ENCODE peak calls at places on chromosomes 1 and 21, in ten cellular contexts. One of them, this sample, is unnamed.

GRCh38 chr1:23979387-23980005 is 631 bp downstream of the SRSF10 start:
- DNase-seq in Peyer's patch: no peak
- DNase-seq in RPMI8226: no peak
- DNase-seq in astrocyte of the spinal cord: no peak
- DNase-seq in Caki2: no peak
- DNase-seq in stimulated activated naive B cell treated with anti-CD40 and anti-IgM and Interleukin-4, amounts not matched to agents 10 μg/mL and 1 μg/mL and 100 μg/mL, for 72 hours: no peak
- DNase-seq in upper lobe of right lung: no peak
- DNase-seq in left cardiac atrium: no peak
- DNase-seq in OCI-M1: peak
- DNase-seq in ovary: no peak
- DNase-seq in this sample: no peak

GRCh38 chr1:226082587-226082917 is 20.0 kb downstream of the H3-3A start:
- DNase-seq in upper lobe of right lung: no peak
- DNase-seq in astrocyte of the spinal cord: no peak
- DNase-seq in left cardiac atrium: no peak
- DNase-seq in Peyer's patch: no peak
- DNase-seq in RPMI8226: no peak
- DNase-seq in OCI-M1: no peak
- DNase-seq in stimulated activated naive B cell treated with anti-CD40 and anti-IgM and Interleukin-4, amounts not matched to agents 10 μg/mL and 1 μg/mL and 100 μg/mL, for 72 hours: no peak
- DNase-seq in ovary: no peak
- DNase-seq in Caki2: no peak
- DNase-seq in this sample: no peak

GRCh38 chr1:228281631-228282328 is 73.9 kb downstream of the OBSCN start:
- DNase-seq in left cardiac atrium: peak
- DNase-seq in stimulated activated naive B cell treated with anti-CD40 and anti-IgM and Interleukin-4, amounts not matched to agents 10 μg/mL and 1 μg/mL and 100 μg/mL, for 72 hours: no peak
- DNase-seq in Peyer's patch: peak
- DNase-seq in astrocyte of the spinal cord: no peak
- DNase-seq in upper lobe of right lung: peak
- DNase-seq in ovary: peak
- DNase-seq in RPMI8226: no peak
- DNase-seq in Caki2: no peak
- DNase-seq in OCI-M1: no peak
- DNase-seq in this sample: no peak

GRCh38 chr1:66503841-66504470 is 30.0 kb upstream of the SGIP1 start:
- DNase-seq in Peyer's patch: peak
- DNase-seq in RPMI8226: peak
- DNase-seq in stimulated activated naive B cell treated with anti-CD40 and anti-IgM and Interleukin-4, amounts not matched to agents 10 μg/mL and 1 μg/mL and 100 μg/mL, for 72 hours: no peak
- DNase-seq in Caki2: peak
- DNase-seq in upper lobe of right lung: no peak
- DNase-seq in OCI-M1: peak
- DNase-seq in ovary: no peak
- DNase-seq in left cardiac atrium: no peak
- DNase-seq in astrocyte of the spinal cord: peak
- DNase-seq in this sample: peak

GRCh38 chr1:203795382-203796222 is at the start of the genes ZBED6 and ZC3H11A:
- DNase-seq in RPMI8226: peak
- DNase-seq in left cardiac atrium: peak
- DNase-seq in OCI-M1: peak
- DNase-seq in stimulated activated naive B cell treated with anti-CD40 and anti-IgM and Interleukin-4, amounts not matched to agents 10 μg/mL and 1 μg/mL and 100 μg/mL, for 72 hours: peak
- DNase-seq in Caki2: peak
- DNase-seq in ovary: peak
- DNase-seq in Peyer's patch: peak
- DNase-seq in astrocyte of the spinal cord: peak
- DNase-seq in upper lobe of right lung: peak
- DNase-seq in this sample: peak

GRCh38 chr1:1511533-1512285 is at the start of gene ATAD3A:
- DNase-seq in Peyer's patch: peak
- DNase-seq in astrocyte of the spinal cord: peak
- DNase-seq in stimulated activated naive B cell treated with anti-CD40 and anti-IgM and Interleukin-4, amounts not matched to agents 10 μg/mL and 1 μg/mL and 100 μg/mL, for 72 hours: peak
- DNase-seq in OCI-M1: peak
- DNase-seq in upper lobe of right lung: peak
- DNase-seq in left cardiac atrium: peak
- DNase-seq in ovary: peak
- DNase-seq in Caki2: peak
- DNase-seq in RPMI8226: peak
- DNase-seq in this sample: peak

GRCh38 chr1:115281143-115281542 is 56.9 kb downstream of the NGF start:
- DNase-seq in left cardiac atrium: no peak
- DNase-seq in RPMI8226: no peak
- DNase-seq in ovary: no peak
- DNase-seq in stimulated activated naive B cell treated with anti-CD40 and anti-IgM and Interleukin-4, amounts not matched to agents 10 μg/mL and 1 μg/mL and 100 μg/mL, for 72 hours: no peak
- DNase-seq in astrocyte of the spinal cord: no peak
- DNase-seq in OCI-M1: no peak
- DNase-seq in Peyer's patch: no peak
- DNase-seq in Caki2: no peak
- DNase-seq in upper lobe of right lung: no peak
- DNase-seq in this sample: no peak

GRCh38 chr1:34898220-34898820 is 31.1 kb downstream of the DLGAP3 start:
- DNase-seq in ovary: no peak
- DNase-seq in astrocyte of the spinal cord: no peak
- DNase-seq in upper lobe of right lung: no peak
- DNase-seq in left cardiac atrium: no peak
- DNase-seq in Caki2: no peak
- DNase-seq in Peyer's patch: no peak
- DNase-seq in stimulated activated naive B cell treated with anti-CD40 and anti-IgM and Interleukin-4, amounts not matched to agents 10 μg/mL and 1 μg/mL and 100 μg/mL, for 72 hours: no peak
- DNase-seq in RPMI8226: peak
- DNase-seq in OCI-M1: no peak
- DNase-seq in this sample: no peak

GRCh38 chr21:17903029-17903806 is 84.1 kb upstream of the C21orf91 start:
- DNase-seq in astrocyte of the spinal cord: peak
- DNase-seq in OCI-M1: peak
- DNase-seq in RPMI8226: peak
- DNase-seq in left cardiac atrium: no peak
- DNase-seq in ovary: no peak
- DNase-seq in stimulated activated naive B cell treated with anti-CD40 and anti-IgM and Interleukin-4, amounts not matched to agents 10 μg/mL and 1 μg/mL and 100 μg/mL, for 72 hours: no peak
- DNase-seq in Caki2: no peak
- DNase-seq in Peyer's patch: no peak
- DNase-seq in upper lobe of right lung: no peak
- DNase-seq in this sample: no peak

GRCh38 chr1:159023723-159024122 is 14.0 kb downstream of the IFI16 start:
- DNase-seq in left cardiac atrium: no peak
- DNase-seq in Caki2: no peak
- DNase-seq in stimulated activated naive B cell treated with anti-CD40 and anti-IgM and Interleukin-4, amounts not matched to agents 10 μg/mL and 1 μg/mL and 100 μg/mL, for 72 hours: no peak
- DNase-seq in astrocyte of the spinal cord: no peak
- DNase-seq in OCI-M1: no peak
- DNase-seq in upper lobe of right lung: no peak
- DNase-seq in ovary: no peak
- DNase-seq in Peyer's patch: no peak
- DNase-seq in RPMI8226: no peak
- DNase-seq in this sample: no peak

GRCh38 chr1:161073474-161074121 is 3.9 kb upstream of the ARHGAP30 start:
- DNase-seq in OCI-M1: no peak
- DNase-seq in left cardiac atrium: no peak
- DNase-seq in Caki2: no peak
- DNase-seq in astrocyte of the spinal cord: no peak
- DNase-seq in Peyer's patch: no peak
- DNase-seq in upper lobe of right lung: no peak
- DNase-seq in stimulated activated naive B cell treated with anti-CD40 and anti-IgM and Interleukin-4, amounts not matched to agents 10 μg/mL and 1 μg/mL and 100 μg/mL, for 72 hours: no peak
- DNase-seq in RPMI8226: peak
- DNase-seq in ovary: no peak
- DNase-seq in this sample: no peak

GRCh38 chr1:55321947-55322346 is 106.8 kb upstream of the USP24 start:
- DNase-seq in stimulated activated naive B cell treated with anti-CD40 and anti-IgM and Interleukin-4, amounts not matched to agents 10 μg/mL and 1 μg/mL and 100 μg/mL, for 72 hours: no peak
- DNase-seq in Peyer's patch: no peak
- DNase-seq in upper lobe of right lung: no peak
- DNase-seq in RPMI8226: no peak
- DNase-seq in astrocyte of the spinal cord: peak
- DNase-seq in Caki2: peak
- DNase-seq in left cardiac atrium: no peak
- DNase-seq in OCI-M1: no peak
- DNase-seq in ovary: no peak
- DNase-seq in this sample: no peak

GRCh38 chr1:114130846-114131525 is 22.7 kb downstream of the SYT6 start:
- DNase-seq in RPMI8226: no peak
- DNase-seq in upper lobe of right lung: no peak
- DNase-seq in Caki2: no peak
- DNase-seq in ovary: no peak
- DNase-seq in OCI-M1: peak
- DNase-seq in astrocyte of the spinal cord: no peak
- DNase-seq in Peyer's patch: no peak
- DNase-seq in left cardiac atrium: no peak
- DNase-seq in stimulated activated naive B cell treated with anti-CD40 and anti-IgM and Interleukin-4, amounts not matched to agents 10 μg/mL and 1 μg/mL and 100 μg/mL, for 72 hours: no peak
- DNase-seq in this sample: no peak

GRCh38 chr1:21893046-21893805 is 43.9 kb downstream of the HSPG2 start:
- DNase-seq in left cardiac atrium: no peak
- DNase-seq in Peyer's patch: no peak
- DNase-seq in astrocyte of the spinal cord: no peak
- DNase-seq in stimulated activated naive B cell treated with anti-CD40 and anti-IgM and Interleukin-4, amounts not matched to agents 10 μg/mL and 1 μg/mL and 100 μg/mL, for 72 hours: no peak
- DNase-seq in ovary: no peak
- DNase-seq in OCI-M1: no peak
- DNase-seq in upper lobe of right lung: no peak
- DNase-seq in Caki2: no peak
- DNase-seq in RPMI8226: no peak
- DNase-seq in this sample: peak

GRCh38 chr1:87155648-87156047 is 173.0 kb upstream of the LMO4 start:
- DNase-seq in Caki2: no peak
- DNase-seq in left cardiac atrium: no peak
- DNase-seq in OCI-M1: no peak
- DNase-seq in stimulated activated naive B cell treated with anti-CD40 and anti-IgM and Interleukin-4, amounts not matched to agents 10 μg/mL and 1 μg/mL and 100 μg/mL, for 72 hours: no peak
- DNase-seq in RPMI8226: no peak
- DNase-seq in ovary: no peak
- DNase-seq in Peyer's patch: no peak
- DNase-seq in astrocyte of the spinal cord: no peak
- DNase-seq in upper lobe of right lung: no peak
- DNase-seq in this sample: peak

GRCh38 chr1:198494139-198494538 is 46.3 kb downstream of the ATP6V1G3 start:
- DNase-seq in left cardiac atrium: no peak
- DNase-seq in stimulated activated naive B cell treated with anti-CD40 and anti-IgM and Interleukin-4, amounts not matched to agents 10 μg/mL and 1 μg/mL and 100 μg/mL, for 72 hours: no peak
- DNase-seq in Caki2: no peak
- DNase-seq in ovary: no peak
- DNase-seq in upper lobe of right lung: no peak
- DNase-seq in RPMI8226: no peak
- DNase-seq in astrocyte of the spinal cord: no peak
- DNase-seq in Peyer's patch: no peak
- DNase-seq in OCI-M1: no peak
- DNase-seq in this sample: no peak

GRCh38 chr1:71053146-71053545 is 5.5 kb upstream of the PTGER3 start:
- DNase-seq in OCI-M1: no peak
- DNase-seq in stimulated activated naive B cell treated with anti-CD40 and anti-IgM and Interleukin-4, amounts not matched to agents 10 μg/mL and 1 μg/mL and 100 μg/mL, for 72 hours: no peak
- DNase-seq in ovary: no peak
- DNase-seq in astrocyte of the spinal cord: no peak
- DNase-seq in Peyer's patch: no peak
- DNase-seq in upper lobe of right lung: no peak
- DNase-seq in Caki2: no peak
- DNase-seq in left cardiac atrium: no peak
- DNase-seq in RPMI8226: no peak
- DNase-seq in this sample: no peak

GRCh38 chr1:2019571-2020309 is 595 bp downstream of the GABRD start:
- DNase-seq in Caki2: no peak
- DNase-seq in stimulated activated naive B cell treated with anti-CD40 and anti-IgM and Interleukin-4, amounts not matched to agents 10 μg/mL and 1 μg/mL and 100 μg/mL, for 72 hours: no peak
- DNase-seq in OCI-M1: no peak
- DNase-seq in astrocyte of the spinal cord: no peak
- DNase-seq in ovary: peak
- DNase-seq in left cardiac atrium: no peak
- DNase-seq in upper lobe of right lung: no peak
- DNase-seq in Peyer's patch: no peak
- DNase-seq in RPMI8226: no peak
- DNase-seq in this sample: no peak

GRCh38 chr1:165928075-165928731 is 100.8 kb downstream of the UCK2 start:
- DNase-seq in RPMI8226: peak
- DNase-seq in left cardiac atrium: no peak
- DNase-seq in OCI-M1: peak
- DNase-seq in Caki2: peak
- DNase-seq in ovary: no peak
- DNase-seq in Peyer's patch: peak
- DNase-seq in astrocyte of the spinal cord: peak
- DNase-seq in stimulated activated naive B cell treated with anti-CD40 and anti-IgM and Interleukin-4, amounts not matched to agents 10 μg/mL and 1 μg/mL and 100 μg/mL, for 72 hours: peak
- DNase-seq in upper lobe of right lung: no peak
- DNase-seq in this sample: no peak

GRCh38 chr1:44464361-44464760 is 59.3 kb downstream of the RNF220 start:
- DNase-seq in Peyer's patch: no peak
- DNase-seq in Caki2: no peak
- DNase-seq in astrocyte of the spinal cord: peak
- DNase-seq in OCI-M1: no peak
- DNase-seq in left cardiac atrium: no peak
- DNase-seq in RPMI8226: no peak
- DNase-seq in upper lobe of right lung: no peak
- DNase-seq in ovary: no peak
- DNase-seq in stimulated activated naive B cell treated with anti-CD40 and anti-IgM and Interleukin-4, amounts not matched to agents 10 μg/mL and 1 μg/mL and 100 μg/mL, for 72 hours: no peak
- DNase-seq in this sample: no peak

GRCh38 chr21:45788635-45789506 is 145.3 kb downstream of the PCBP3 start:
- DNase-seq in astrocyte of the spinal cord: no peak
- DNase-seq in upper lobe of right lung: no peak
- DNase-seq in RPMI8226: no peak
- DNase-seq in left cardiac atrium: no peak
- DNase-seq in stimulated activated naive B cell treated with anti-CD40 and anti-IgM and Interleukin-4, amounts not matched to agents 10 μg/mL and 1 μg/mL and 100 μg/mL, for 72 hours: no peak
- DNase-seq in ovary: no peak
- DNase-seq in Caki2: peak
- DNase-seq in Peyer's patch: no peak
- DNase-seq in OCI-M1: no peak
- DNase-seq in this sample: no peak

GRCh38 chr21:41806773-41807172 is 39.9 kb upstream of the RIPK4 start:
- DNase-seq in left cardiac atrium: no peak
- DNase-seq in Caki2: no peak
- DNase-seq in ovary: no peak
- DNase-seq in upper lobe of right lung: no peak
- DNase-seq in OCI-M1: no peak
- DNase-seq in stimulated activated naive B cell treated with anti-CD40 and anti-IgM and Interleukin-4, amounts not matched to agents 10 μg/mL and 1 μg/mL and 100 μg/mL, for 72 hours: no peak
- DNase-seq in Peyer's patch: no peak
- DNase-seq in astrocyte of the spinal cord: no peak
- DNase-seq in RPMI8226: no peak
- DNase-seq in this sample: no peak

GRCh38 chr1:63817152-63817667 is 43.4 kb downstream of the ROR1 start:
- DNase-seq in stimulated activated naive B cell treated with anti-CD40 and anti-IgM and Interleukin-4, amounts not matched to agents 10 μg/mL and 1 μg/mL and 100 μg/mL, for 72 hours: no peak
- DNase-seq in OCI-M1: peak
- DNase-seq in RPMI8226: no peak
- DNase-seq in astrocyte of the spinal cord: no peak
- DNase-seq in Caki2: peak
- DNase-seq in left cardiac atrium: no peak
- DNase-seq in upper lobe of right lung: no peak
- DNase-seq in Peyer's patch: no peak
- DNase-seq in ovary: no peak
- DNase-seq in this sample: no peak

GRCh38 chr1:74010206-74010605 is 187.8 kb downstream of the LRRIQ3 start:
- DNase-seq in Caki2: no peak
- DNase-seq in OCI-M1: peak
- DNase-seq in astrocyte of the spinal cord: no peak
- DNase-seq in RPMI8226: peak
- DNase-seq in upper lobe of right lung: no peak
- DNase-seq in Peyer's patch: peak
- DNase-seq in left cardiac atrium: no peak
- DNase-seq in ovary: no peak
- DNase-seq in stimulated activated naive B cell treated with anti-CD40 and anti-IgM and Interleukin-4, amounts not matched to agents 10 μg/mL and 1 μg/mL and 100 μg/mL, for 72 hours: no peak
- DNase-seq in this sample: no peak

GRCh38 chr1:82090104-82090503 is 289.4 kb downstream of the ADGRL2 start:
- DNase-seq in astrocyte of the spinal cord: peak
- DNase-seq in Caki2: no peak
- DNase-seq in stimulated activated naive B cell treated with anti-CD40 and anti-IgM and Interleukin-4, amounts not matched to agents 10 μg/mL and 1 μg/mL and 100 μg/mL, for 72 hours: no peak
- DNase-seq in RPMI8226: no peak
- DNase-seq in Peyer's patch: no peak
- DNase-seq in OCI-M1: no peak
- DNase-seq in upper lobe of right lung: no peak
- DNase-seq in ovary: no peak
- DNase-seq in left cardiac atrium: no peak
- DNase-seq in this sample: no peak

GRCh38 chr21:43932005-43932404 is 67.0 kb downstream of the AGPAT3 start:
- DNase-seq in OCI-M1: no peak
- DNase-seq in ovary: no peak
- DNase-seq in Caki2: no peak
- DNase-seq in RPMI8226: no peak
- DNase-seq in stimulated activated naive B cell treated with anti-CD40 and anti-IgM and Interleukin-4, amounts not matched to agents 10 μg/mL and 1 μg/mL and 100 μg/mL, for 72 hours: no peak
- DNase-seq in upper lobe of right lung: no peak
- DNase-seq in Peyer's patch: no peak
- DNase-seq in left cardiac atrium: no peak
- DNase-seq in astrocyte of the spinal cord: no peak
- DNase-seq in this sample: no peak

GRCh38 chr1:51119331-51119730 is 17.3 kb downstream of the C1orf185 start:
- DNase-seq in stimulated activated naive B cell treated with anti-CD40 and anti-IgM and Interleukin-4, amounts not matched to agents 10 μg/mL and 1 μg/mL and 100 μg/mL, for 72 hours: no peak
- DNase-seq in OCI-M1: no peak
- DNase-seq in Caki2: no peak
- DNase-seq in ovary: no peak
- DNase-seq in Peyer's patch: no peak
- DNase-seq in astrocyte of the spinal cord: no peak
- DNase-seq in upper lobe of right lung: no peak
- DNase-seq in left cardiac atrium: no peak
- DNase-seq in RPMI8226: no peak
- DNase-seq in this sample: no peak

GRCh38 chr1:6982860-6983259 is 197.6 kb downstream of the CAMTA1 start:
- DNase-seq in OCI-M1: no peak
- DNase-seq in upper lobe of right lung: no peak
- DNase-seq in ovary: no peak
- DNase-seq in Peyer's patch: no peak
- DNase-seq in left cardiac atrium: no peak
- DNase-seq in stimulated activated naive B cell treated with anti-CD40 and anti-IgM and Interleukin-4, amounts not matched to agents 10 μg/mL and 1 μg/mL and 100 μg/mL, for 72 hours: no peak
- DNase-seq in Caki2: no peak
- DNase-seq in astrocyte of the spinal cord: no peak
- DNase-seq in RPMI8226: no peak
- DNase-seq in this sample: no peak

This sample was measured in Right ventricle myocardium superior.